ENCODE peak calls at places on chromosomes 12 and 14, in eight cellular contexts. One of them, this sample, is unnamed.

GRCh38 chr12:109418848-109419474 is 58.1 kb downstream of the KCTD10 start:
- DNase-seq in astrocyte: no peak
- DNase-seq in colonic mucosa: no peak
- DNase-seq in Caco-2: no peak
- DNase-seq in HEK293T: no peak
- DNase-seq in retina: no peak
- DNase-seq in non-pigmented ciliary epithelial cell: no peak
- DNase-seq in MCF 10A: no peak
- DNase-seq in this sample: no peak

GRCh38 chr12:29771786-29772185 is 12.0 kb downstream of the TMTC1 start:
- DNase-seq in HEK293T: no peak
- DNase-seq in Caco-2: no peak
- DNase-seq in non-pigmented ciliary epithelial cell: no peak
- DNase-seq in astrocyte: no peak
- DNase-seq in retina: no peak
- DNase-seq in MCF 10A: no peak
- DNase-seq in colonic mucosa: no peak
- DNase-seq in this sample: no peak

GRCh38 chr12:57154076-57154475 is 6.7 kb upstream of the LRP1-AS start:
- DNase-seq in colonic mucosa: no peak
- DNase-seq in astrocyte: no peak
- DNase-seq in MCF 10A: no peak
- DNase-seq in Caco-2: no peak
- DNase-seq in retina: no peak
- DNase-seq in non-pigmented ciliary epithelial cell: no peak
- DNase-seq in HEK293T: no peak
- DNase-seq in this sample: no peak

GRCh38 chr14:58540693-58541092 is 97.1 kb upstream of the DACT1 start:
- DNase-seq in Caco-2: no peak
- DNase-seq in MCF 10A: no peak
- DNase-seq in HEK293T: no peak
- DNase-seq in retina: no peak
- DNase-seq in colonic mucosa: no peak
- DNase-seq in astrocyte: no peak
- DNase-seq in non-pigmented ciliary epithelial cell: no peak
- DNase-seq in this sample: no peak

GRCh38 chr12:5395443-5396401 is 36.2 kb upstream of the NTF3 start:
- DNase-seq in Caco-2: no peak
- DNase-seq in HEK293T: no peak
- DNase-seq in retina: no peak
- DNase-seq in astrocyte: no peak
- DNase-seq in non-pigmented ciliary epithelial cell: no peak
- DNase-seq in colonic mucosa: peak; percentile 34
- DNase-seq in MCF 10A: no peak
- DNase-seq in this sample: no peak

GRCh38 chr14:80278293-80279037 is 67.2 kb upstream of the DIO2 start:
- DNase-seq in Caco-2: no peak
- DNase-seq in retina: no peak
- DNase-seq in non-pigmented ciliary epithelial cell: no peak
- DNase-seq in HEK293T: no peak
- DNase-seq in MCF 10A: no peak
- DNase-seq in astrocyte: peak; percentile 66
- DNase-seq in colonic mucosa: no peak
- DNase-seq in this sample: peak; percentile 66

GRCh38 chr12:116266631-116267349 is 10.7 kb downstream of the MED13L start:
- DNase-seq in astrocyte: peak; percentile 26
- DNase-seq in retina: no peak
- DNase-seq in HEK293T: no peak
- DNase-seq in Caco-2: no peak
- DNase-seq in non-pigmented ciliary epithelial cell: no peak
- DNase-seq in colonic mucosa: no peak
- DNase-seq in MCF 10A: no peak
- DNase-seq in this sample: no peak

GRCh38 chr14:103101964-103102688 is 7.6 kb downstream of the EXOC3L4 start:
- DNase-seq in retina: peak; percentile 70
- DNase-seq in astrocyte: no peak
- DNase-seq in HEK293T: no peak
- DNase-seq in MCF 10A: no peak
- DNase-seq in colonic mucosa: no peak
- DNase-seq in non-pigmented ciliary epithelial cell: no peak
- DNase-seq in Caco-2: no peak
- DNase-seq in this sample: no peak

GRCh38 chr12:77401480-77402105 is 336.2 kb upstream of the E2F7 start:
- DNase-seq in retina: no peak
- DNase-seq in non-pigmented ciliary epithelial cell: no peak
- DNase-seq in colonic mucosa: no peak
- DNase-seq in HEK293T: no peak
- DNase-seq in Caco-2: no peak
- DNase-seq in MCF 10A: no peak
- DNase-seq in astrocyte: no peak
- DNase-seq in this sample: no peak

GRCh38 chr12:16920451-16920850 is 314.5 kb upstream of the LMO3 start:
- DNase-seq in MCF 10A: no peak
- DNase-seq in retina: no peak
- DNase-seq in HEK293T: no peak
- DNase-seq in colonic mucosa: no peak
- DNase-seq in astrocyte: no peak
- DNase-seq in Caco-2: no peak
- DNase-seq in non-pigmented ciliary epithelial cell: no peak
- DNase-seq in this sample: no peak

GRCh38 chr12:5003025-5003666 is 40.5 kb upstream of the KCNA5 start:
- DNase-seq in Caco-2: peak; percentile 80
- DNase-seq in astrocyte: peak; percentile 12
- DNase-seq in non-pigmented ciliary epithelial cell: peak; percentile 13
- DNase-seq in HEK293T: peak; percentile 76
- DNase-seq in colonic mucosa: peak; percentile 50
- DNase-seq in retina: peak; percentile 75
- DNase-seq in MCF 10A: peak; percentile 57
- DNase-seq in this sample: no peak

GRCh38 chr14:102085503-102085902 is 1.3 kb downstream of the HSP90AA1 start:
- DNase-seq in colonic mucosa: peak; percentile 39
- DNase-seq in retina: no peak
- DNase-seq in astrocyte: no peak
- DNase-seq in Caco-2: no peak
- DNase-seq in non-pigmented ciliary epithelial cell: no peak
- DNase-seq in HEK293T: no peak
- DNase-seq in MCF 10A: peak; percentile 32
- DNase-seq in this sample: no peak

GRCh38 chr14:96095581-96096476 is 56.7 kb downstream of the C14orf132 start:
- DNase-seq in MCF 10A: peak; percentile 71
- DNase-seq in non-pigmented ciliary epithelial cell: no peak
- DNase-seq in astrocyte: peak; percentile 64
- DNase-seq in retina: peak; percentile 75
- DNase-seq in HEK293T: no peak
- DNase-seq in Caco-2: peak; percentile 63
- DNase-seq in colonic mucosa: peak; percentile 40
- DNase-seq in this sample: no peak

GRCh38 chr14:50821471-50822464 is 9.2 kb downstream of the NIN start:
- DNase-seq in retina: no peak
- DNase-seq in non-pigmented ciliary epithelial cell: no peak
- DNase-seq in Caco-2: no peak
- DNase-seq in colonic mucosa: peak; percentile 23
- DNase-seq in HEK293T: no peak
- DNase-seq in MCF 10A: no peak
- DNase-seq in astrocyte: no peak
- DNase-seq in this sample: no peak

GRCh38 chr12:12681061-12681765 is 14.8 kb downstream of the GPR19 start:
- DNase-seq in astrocyte: no peak
- DNase-seq in HEK293T: no peak
- DNase-seq in retina: no peak
- DNase-seq in Caco-2: no peak
- DNase-seq in colonic mucosa: no peak
- DNase-seq in non-pigmented ciliary epithelial cell: no peak
- DNase-seq in MCF 10A: no peak
- DNase-seq in this sample: no peak

GRCh38 chr12:54300732-54301427 is at the start of gene NFE2:
- DNase-seq in MCF 10A: peak; percentile 79
- DNase-seq in non-pigmented ciliary epithelial cell: no peak
- DNase-seq in retina: peak; percentile 62
- DNase-seq in HEK293T: peak; percentile 62
- DNase-seq in Caco-2: peak; percentile 91
- DNase-seq in astrocyte: peak; percentile 74
- DNase-seq in colonic mucosa: peak; percentile 39
- DNase-seq in this sample: no peak

GRCh38 chr12:40103043-40103442 is 2.8 kb downstream of the SLC2A13 start:
- DNase-seq in colonic mucosa: no peak
- DNase-seq in astrocyte: no peak
- DNase-seq in non-pigmented ciliary epithelial cell: no peak
- DNase-seq in retina: no peak
- DNase-seq in Caco-2: no peak
- DNase-seq in MCF 10A: no peak
- DNase-seq in HEK293T: no peak
- DNase-seq in this sample: no peak

GRCh38 chr12:66352197-66352596 is 49.9 kb downstream of the HELB start:
- DNase-seq in MCF 10A: peak; percentile 41
- DNase-seq in non-pigmented ciliary epithelial cell: no peak
- DNase-seq in colonic mucosa: peak; percentile 19
- DNase-seq in retina: no peak
- DNase-seq in HEK293T: peak; percentile 31
- DNase-seq in Caco-2: peak; percentile 59
- DNase-seq in astrocyte: no peak
- DNase-seq in this sample: no peak

This sample was measured in epithelial cell of proximal tubule.